ENCODE peak calls at places on chromosomes 2 and 18, in nine cellular contexts. One of them, this sample, is unnamed.

GRCh38 chr2:72886505-72887031 is 640 bp upstream of the SPR start:
- DNase-seq in naive thymus-derived CD8-positive, alpha-beta T cell: no peak
- DNase-seq in mesendoderm: no peak
- DNase-seq in ureter: no peak
- DNase-seq in uterus: no peak
- DNase-seq in mucosa of gallbladder: no peak
- DNase-seq in epithelial cell of prostate: no peak
- DNase-seq in stimulated activated CD4-positive, alpha-beta T cell treated with anti-CD3 and anti-CD28 coated beads, TNF-alpha, amount 100 ng/mL, for 24 hours: no peak
- DNase-seq in NCI-H1092: no peak
- DNase-seq in this sample: no peak

GRCh38 chr18:5424903-5425302 is 118.9 kb downstream of the EPB41L3 start:
- DNase-seq in NCI-H1092: peak; percentile 27
- DNase-seq in mesendoderm: peak; percentile 42
- DNase-seq in mucosa of gallbladder: no peak
- DNase-seq in stimulated activated CD4-positive, alpha-beta T cell treated with anti-CD3 and anti-CD28 coated beads, TNF-alpha, amount 100 ng/mL, for 24 hours: no peak
- DNase-seq in naive thymus-derived CD8-positive, alpha-beta T cell: peak; percentile 6
- DNase-seq in uterus: no peak
- DNase-seq in ureter: no peak
- DNase-seq in epithelial cell of prostate: no peak
- DNase-seq in this sample: no peak

GRCh38 chr2:208266641-208267335 is 733 bp downstream of the PIKFYVE start:
- DNase-seq in ureter: no peak
- DNase-seq in NCI-H1092: no peak
- DNase-seq in mesendoderm: no peak
- DNase-seq in mucosa of gallbladder: no peak
- DNase-seq in naive thymus-derived CD8-positive, alpha-beta T cell: no peak
- DNase-seq in uterus: no peak
- DNase-seq in epithelial cell of prostate: no peak
- DNase-seq in stimulated activated CD4-positive, alpha-beta T cell treated with anti-CD3 and anti-CD28 coated beads, TNF-alpha, amount 100 ng/mL, for 24 hours: no peak
- DNase-seq in this sample: no peak

GRCh38 chr2:51807229-51807628 is 775.3 kb upstream of the NRXN1 start:
- DNase-seq in ureter: no peak
- DNase-seq in mucosa of gallbladder: no peak
- DNase-seq in stimulated activated CD4-positive, alpha-beta T cell treated with anti-CD3 and anti-CD28 coated beads, TNF-alpha, amount 100 ng/mL, for 24 hours: no peak
- DNase-seq in epithelial cell of prostate: no peak
- DNase-seq in NCI-H1092: no peak
- DNase-seq in naive thymus-derived CD8-positive, alpha-beta T cell: no peak
- DNase-seq in uterus: no peak
- DNase-seq in mesendoderm: no peak
- DNase-seq in this sample: no peak

GRCh38 chr18:67023059-67023458 is 419.2 kb upstream of the CDH19 start:
- DNase-seq in uterus: no peak
- DNase-seq in naive thymus-derived CD8-positive, alpha-beta T cell: no peak
- DNase-seq in ureter: no peak
- DNase-seq in NCI-H1092: no peak
- DNase-seq in mesendoderm: no peak
- DNase-seq in mucosa of gallbladder: no peak
- DNase-seq in epithelial cell of prostate: no peak
- DNase-seq in stimulated activated CD4-positive, alpha-beta T cell treated with anti-CD3 and anti-CD28 coated beads, TNF-alpha, amount 100 ng/mL, for 24 hours: no peak
- DNase-seq in this sample: no peak

GRCh38 chr18:48946329-48946835 is 4.4 kb downstream of the SMAD7 start:
- DNase-seq in mucosa of gallbladder: no peak
- DNase-seq in naive thymus-derived CD8-positive, alpha-beta T cell: no peak
- DNase-seq in NCI-H1092: peak; percentile 57
- DNase-seq in epithelial cell of prostate: no peak
- DNase-seq in stimulated activated CD4-positive, alpha-beta T cell treated with anti-CD3 and anti-CD28 coated beads, TNF-alpha, amount 100 ng/mL, for 24 hours: no peak
- DNase-seq in mesendoderm: no peak
- DNase-seq in uterus: peak; percentile 17
- DNase-seq in ureter: no peak
- DNase-seq in this sample: no peak

GRCh38 chr18:78238404-78239089 is 741.1 kb upstream of the SALL3 start:
- DNase-seq in mucosa of gallbladder: no peak
- DNase-seq in naive thymus-derived CD8-positive, alpha-beta T cell: no peak
- DNase-seq in ureter: no peak
- DNase-seq in stimulated activated CD4-positive, alpha-beta T cell treated with anti-CD3 and anti-CD28 coated beads, TNF-alpha, amount 100 ng/mL, for 24 hours: no peak
- DNase-seq in NCI-H1092: no peak
- DNase-seq in epithelial cell of prostate: no peak
- DNase-seq in mesendoderm: peak; percentile 53
- DNase-seq in uterus: no peak
- DNase-seq in this sample: peak; percentile 25

GRCh38 chr2:222805591-222806304 is 55.1 kb upstream of the ACSL3 start:
- DNase-seq in ureter: no peak
- DNase-seq in stimulated activated CD4-positive, alpha-beta T cell treated with anti-CD3 and anti-CD28 coated beads, TNF-alpha, amount 100 ng/mL, for 24 hours: no peak
- DNase-seq in mesendoderm: peak; percentile 48
- DNase-seq in epithelial cell of prostate: peak; percentile 46
- DNase-seq in naive thymus-derived CD8-positive, alpha-beta T cell: no peak
- DNase-seq in mucosa of gallbladder: no peak
- DNase-seq in NCI-H1092: no peak
- DNase-seq in uterus: no peak
- DNase-seq in this sample: no peak

GRCh38 chr2:120314656-120315366 is 31.1 kb upstream of the INHBB start:
- DNase-seq in naive thymus-derived CD8-positive, alpha-beta T cell: peak; percentile 26
- DNase-seq in uterus: no peak
- DNase-seq in NCI-H1092: no peak
- DNase-seq in mucosa of gallbladder: no peak
- DNase-seq in ureter: no peak
- DNase-seq in mesendoderm: no peak
- DNase-seq in stimulated activated CD4-positive, alpha-beta T cell treated with anti-CD3 and anti-CD28 coated beads, TNF-alpha, amount 100 ng/mL, for 24 hours: no peak
- DNase-seq in epithelial cell of prostate: no peak
- DNase-seq in this sample: peak; percentile 55